ENCODE peak calls at places on chromosomes 7 and 10, in five cellular contexts. S is HepG2, D is GM12878, H is H1, Z is K562. L is an unnamed sample.
A peak's percentile ranks its signal among the peaks of the same experiment; 100 is the strongest.

GRCh38 chr7:143901360-143901709 is 641 bp downstream of the TCAF1 start:
- DNase-seq in S (peak; percentile 25), D (no peak), H (no peak), Z (no peak), L (no peak)

GRCh38 chr7:152341039-152341913 is 94.5 kb downstream of the KMT2C start:
- DNase-seq in S (peak; percentile 60), D (peak; percentile 40), H (no peak), Z (peak; percentile 84), L (peak; percentile 28)

GRCh38 chr7:13778967-13779366 is 210.5 kb downstream of the ETV1 start:
- DNase-seq in S (no peak), D (no peak), H (no peak), Z (no peak), L (no peak)

GRCh38 chr7:25069900-25070443 is 55.1 kb downstream of the CYCS start:
- DNase-seq in S (peak; percentile 64), D (no peak), H (no peak), Z (peak; percentile 78), L (peak; percentile 92)

GRCh38 chr7:88331322-88331721 is 24.6 kb upstream of the STEAP4 start:
- DNase-seq in S (no peak), D (no peak), H (no peak), Z (no peak), L (no peak)

GRCh38 chr7:4791738-4792536 is 16.5 kb downstream of the AP5Z1 start:
- DNase-seq in S (peak; percentile 23), D (no peak), H (peak; percentile 83), Z (peak; percentile 74), L (peak; percentile 96)

GRCh38 chr7:82335927-82336326 is 107.7 kb downstream of the CACNA2D1 start:
- DNase-seq in S (no peak), D (no peak), H (no peak), Z (peak; percentile 6), L (peak; percentile 24)

GRCh38 chr7:2106920-2107319 is 125.8 kb downstream of the MAD1L1 start:
- DNase-seq in S (no peak), D (no peak), H (no peak), Z (no peak), L (no peak)

GRCh38 chr10:82826132-82826531 is 951.1 kb downstream of the NRG3 start:
- DNase-seq in S (no peak), D (no peak), H (no peak), Z (no peak), L (no peak)

GRCh38 chr10:131838921-131839320 is 61.9 kb upstream of the PPP2R2D start:
- DNase-seq in S (no peak), D (no peak), H (no peak), Z (no peak), L (no peak)

GRCh38 chr7:73703985-73704639 is 15.4 kb downstream of the STX1A start:
- DNase-seq in S (no peak), D (no peak), H (peak; percentile 47), Z (peak; percentile 86), L (peak; percentile 91)

GRCh38 chr7:40880581-40880980 is 745.8 kb downstream of the SUGCT start:
- DNase-seq in S (no peak), D (no peak), H (no peak), Z (no peak), L (no peak)

GRCh38 chr7:102973096-102973802 is 60.4 kb downstream of the LRRC17 start:
- DNase-seq in S (no peak), D (no peak), H (no peak), Z (peak; percentile 96), L (peak; percentile 14)

GRCh38 chr7:121016976-121017375 is 28.5 kb downstream of the CPED1 start:
- DNase-seq in S (no peak), D (no peak), H (no peak), Z (no peak), L (no peak)

GRCh38 chr10:51937313-51937712 is 237.9 kb upstream of the CSTF2T start:
- DNase-seq in S (no peak), D (no peak), H (no peak), Z (no peak), L (no peak)

GRCh38 chr10:96586419-96587254 is at the start of gene TM9SF3:
- DNase-seq in S (peak; percentile 73), D (no peak), H (no peak), Z (peak; percentile 90), L (peak; percentile 93)

GRCh38 chr10:77582710-77583115 is 54.9 kb downstream of the KCNMA1 start:
- DNase-seq in S (no peak), D (no peak), H (no peak), Z (peak; percentile 63), L (no peak)

GRCh38 chr7:75575488-75576112 is 83.5 kb downstream of the SPDYE5 start:
- DNase-seq in S (no peak), D (no peak), H (no peak), Z (no peak), L (no peak)

GRCh38 chr7:36299882-36300341 is 89.8 kb upstream of the ANLN start:
- DNase-seq in S (no peak), D (no peak), H (no peak), Z (no peak), L (no peak)

GRCh38 chr7:128890306-128891109 is 20.0 kb downstream of the KCP start:
- DNase-seq in S (no peak), D (no peak), H (no peak), Z (no peak), L (peak; percentile 66)

GRCh38 chr10:71608863-71609768 is 110.5 kb downstream of the C10orf105 start:
- DNase-seq in S (peak; percentile 54), D (no peak), H (peak; percentile 67), Z (peak; percentile 92), L (peak; percentile 96)

GRCh38 chr10:70283445-70284399 is at the start of gene NPFFR1:
- DNase-seq in S (no peak), D (no peak), H (no peak), Z (no peak), L (peak; percentile 82)

GRCh38 chr10:89471110-89471814 is 56.9 kb downstream of the IFIT5 start:
- DNase-seq in S (no peak), D (no peak), H (no peak), Z (no peak), L (no peak)

GRCh38 chr10:28592953-28593352 is 60.0 kb downstream of the WAC start:
- DNase-seq in S (peak; percentile 16), D (no peak), H (no peak), Z (peak; percentile 16), L (no peak)

GRCh38 chr10:28585076-28585475 is 52.2 kb downstream of the WAC start:
- DNase-seq in S (no peak), D (no peak), H (no peak), Z (no peak), L (peak; percentile 21)

GRCh38 chr10:28586176-28586575 is 53.3 kb downstream of the WAC start:
- DNase-seq in S (no peak), D (no peak), H (no peak), Z (no peak), L (no peak)

GRCh38 chr10:28587270-28587969 is 54.5 kb downstream of the WAC start:
- DNase-seq in S (no peak), D (no peak), H (no peak), Z (no peak), L (no peak)

DNA sequence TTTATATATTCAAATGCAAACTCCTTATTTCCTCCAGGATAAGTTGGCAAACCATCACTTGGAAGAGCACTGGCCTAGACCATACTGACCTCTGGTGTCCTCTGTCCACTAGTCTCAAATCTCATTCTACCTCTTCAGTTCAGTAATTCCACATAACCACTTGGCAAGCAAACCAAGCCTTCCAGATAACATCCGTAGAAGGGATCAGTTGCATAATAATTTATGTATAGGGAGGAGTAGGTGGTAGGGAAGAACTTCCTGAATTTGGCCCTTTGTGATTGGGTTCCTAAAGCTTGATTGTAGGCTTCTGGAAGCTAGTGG is 55.0 kb downstream of the WAC start:
- DNase-seq in S (no peak), D (no peak), H (no peak), Z (no peak), L (no peak)
- TF ChIP-seq CREB1 in S (no peak), D (no peak), H (no peak), Z (no peak), L (no peak)

GRCh38 chr10:43648392-43649148 is at the start of gene ZNF32:
- DNase-seq in S (peak; percentile 67), D (no peak), H (peak; percentile 64), Z (peak; percentile 94), L (peak; percentile 92)
- TF ChIP-seq POLR2AphosphoS5 in S (no peak), D (no peak), H (peak; percentile 70), Z (no peak), L (peak; percentile 44)

GRCh38 chr7:127828843-127829502 is 177.0 kb downstream of the SND1 start:
- DNase-seq in S (no peak), D (no peak), H (no peak), Z (no peak), L (no peak)

GRCh38 chr7:127835679-127836078 is 183.7 kb downstream of the SND1 start:
- DNase-seq in S (no peak), D (no peak), H (no peak), Z (no peak), L (no peak)

GRCh38 chr7:127831312-127832212 is 179.6 kb downstream of the SND1 start:
- DNase-seq in S (no peak), D (no peak), H (no peak), Z (no peak), L (no peak)

GRCh38 chr7:127833641-127834040 is 181.6 kb downstream of the SND1 start:
- DNase-seq in S (no peak), D (no peak), H (no peak), Z (no peak), L (no peak)

GRCh38 chr7:127832592-127832991 is 180.6 kb downstream of the SND1 start:
- DNase-seq in S (no peak), D (no peak), H (no peak), Z (no peak), L (no peak)
- H3K79me2 ChIP-seq in S (peaks cover 8% of the 10 kb centered on the region), D (peaks cover 5% of the 10 kb centered on the region), H (peaks cover 34% of the 10 kb centered on the region), Z (peaks cover 37% of the 10 kb centered on the region), L (peaks cover 84% of the 10 kb centered on the region)

DNA sequence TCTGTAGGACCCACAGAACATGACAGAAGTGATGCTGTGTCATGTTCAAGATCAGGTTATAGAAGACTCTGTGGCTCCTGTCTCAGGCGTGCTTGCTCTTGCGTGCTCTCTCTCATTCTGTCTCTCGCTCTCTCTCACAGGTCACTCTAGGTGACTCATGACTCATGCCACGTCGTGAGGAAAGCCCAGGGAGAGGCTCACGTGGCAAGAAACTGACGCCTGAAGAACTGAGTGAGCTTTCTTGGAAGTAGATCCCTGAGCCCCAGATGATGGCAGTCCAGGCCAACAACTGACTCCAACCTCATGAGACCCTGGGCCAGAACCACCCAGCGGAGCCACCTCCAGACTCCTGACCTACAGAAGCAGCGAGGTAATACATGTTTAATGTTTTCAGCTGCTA is 103.3 kb downstream of the DNMBP start:
- DNase-seq in S (no peak), D (no peak), H (no peak), Z (peak; percentile 47), L (no peak)
- TF ChIP-seq CREB1 in S (no peak), D (no peak), H (no peak), Z (no peak), L (no peak)